ENCODE peak calls at places on chromosomes 12 and 14, in five cellular contexts. Y, U, H, T and O are unnamed samples.

GRCh38 chr12:67019070-67019469 is 250.1 kb upstream of the CAND1 start:
- DNase-seq in Y (no peak), U (no peak), H (no peak), T (no peak), O (no peak)

GRCh38 chr12:3745152-3745551 is 7.8 kb downstream of the CRACR2A start:
- DNase-seq in Y (no peak), U (no peak), H (no peak), T (no peak), O (no peak)

GRCh38 chr12:109836916-109837315 is 3.7 kb upstream of the TRPV4 start:
- DNase-seq in Y (no peak), U (peak), H (peak), T (peak), O (no peak)

GRCh38 chr12:34244608-34245007 is 222.3 kb downstream of the ALG10 start:
- DNase-seq in Y (no peak), U (no peak), H (no peak), T (no peak), O (no peak)

GRCh38 chr12:103457471-103457870 is 38.3 kb downstream of the C12orf42 start:
- DNase-seq in Y (no peak), U (no peak), H (no peak), T (no peak), O (no peak)

GRCh38 chr12:124654666-124655316 is 87.4 kb upstream of the NCOR2 start:
- DNase-seq in Y (no peak), U (peak), H (no peak), T (no peak), O (peak)

GRCh38 chr12:113196996-113197395 is 11.5 kb downstream of the RITA1 start:
- DNase-seq in Y (no peak), U (peak), H (peak), T (peak), O (peak)

GRCh38 chr12:7101694-7102131 is 7.3 kb downstream of the C1RL start:
- DNase-seq in Y (no peak), U (no peak), H (no peak), T (no peak), O (no peak)

GRCh38 chr14:68278568-68279436 is 459.2 kb downstream of the RAD51B start:
- DNase-seq in Y (no peak), U (peak), H (no peak), T (peak), O (no peak)

GRCh38 chr12:82694970-82695369 is 8.3 kb downstream of the TMTC2 start:
- DNase-seq in Y (no peak), U (peak), H (no peak), T (no peak), O (peak)

GRCh38 chr14:98210045-98210678 is 1061.8 kb downstream of the BCL11B start:
- DNase-seq in Y (no peak), U (no peak), H (no peak), T (no peak), O (no peak)

DNA sequence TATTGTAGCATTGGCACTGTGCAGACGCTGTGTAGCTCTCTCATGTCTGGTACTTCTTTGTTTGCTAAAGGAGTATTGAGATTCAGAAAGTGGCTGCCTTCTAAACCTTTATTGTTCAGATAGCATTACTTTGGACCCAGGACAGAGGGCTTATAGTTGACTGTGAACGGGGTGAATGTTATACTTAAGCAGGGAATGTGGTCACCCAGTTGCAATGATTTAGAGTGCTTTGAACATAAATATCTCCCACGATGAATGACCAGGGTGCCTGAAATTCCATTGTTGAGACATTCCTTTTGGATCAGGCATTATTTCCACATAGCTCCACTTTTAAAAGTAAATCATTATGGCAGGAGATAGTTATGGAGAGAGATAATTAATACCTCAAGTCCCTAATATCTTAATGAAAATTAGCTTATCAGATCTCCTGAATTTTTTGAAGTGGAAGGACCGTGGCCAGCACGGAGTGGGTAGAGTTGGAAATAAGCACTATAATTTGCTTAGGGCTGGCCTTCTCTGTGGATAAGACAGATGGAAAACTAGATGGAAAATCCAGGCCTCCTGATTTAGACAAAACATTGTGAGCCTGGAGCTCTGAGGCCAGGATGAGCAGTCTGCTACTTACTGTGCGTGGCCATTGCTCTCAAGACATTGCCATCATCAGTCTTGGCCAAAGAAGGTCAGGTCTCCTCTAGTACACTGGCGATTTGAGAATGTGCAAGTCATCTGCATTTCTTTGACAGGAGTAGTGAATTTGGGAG is 114.5 kb downstream of the ETV6 start:
- DNase-seq in Y (no peak), U (peak), H (no peak), T (no peak), O (no peak)
- H3K27ac ChIP-seq in Y (no peak), U (peak), H (peak), T (no peak), O (no peak)

GRCh38 chr12:92546259-92546825 is 156.4 kb upstream of the PLEKHG7 start:
- DNase-seq in Y (no peak), U (no peak), H (no peak), T (no peak), O (no peak)

GRCh38 chr12:92543872-92544271 is 158.9 kb upstream of the PLEKHG7 start:
- DNase-seq in Y (no peak), U (no peak), H (no peak), T (no peak), O (no peak)

GRCh38 chr12:92546826-92547348 is 155.9 kb upstream of the PLEKHG7 start:
- DNase-seq in Y (no peak), U (no peak), H (no peak), T (no peak), O (no peak)

GRCh38 chr12:92543359-92543758 is 159.4 kb upstream of the PLEKHG7 start:
- DNase-seq in Y (no peak), U (no peak), H (no peak), T (no peak), O (no peak)

GRCh38 chr12:92544321-92544720 is 158.5 kb upstream of the PLEKHG7 start:
- DNase-seq in Y (no peak), U (no peak), H (no peak), T (no peak), O (no peak)
- H3K27ac ChIP-seq in Y (no peak), U (no peak), H (peak), T (no peak), O (no peak)

DNA sequence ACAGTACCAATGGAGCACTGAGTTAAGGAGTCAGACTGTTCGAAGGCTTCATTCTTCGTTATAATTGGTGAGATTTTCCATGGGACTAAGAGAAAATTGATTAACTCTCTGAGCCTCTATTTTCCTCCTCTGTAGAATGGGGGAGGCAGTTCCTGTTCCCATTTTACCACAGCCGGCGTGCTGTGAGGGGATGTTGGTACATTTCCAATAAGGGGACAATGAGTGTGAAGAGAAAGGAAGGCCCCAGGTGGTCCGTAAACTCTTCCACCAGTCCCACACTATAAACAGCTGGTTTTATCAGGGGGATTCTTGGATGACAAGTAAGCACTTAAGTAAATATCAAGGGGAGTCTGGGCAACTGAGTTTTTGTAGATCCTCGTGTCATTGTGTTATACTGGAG is 109.9 kb downstream of the DAD1 start:
- DNase-seq in Y (no peak), U (no peak), H (no peak), T (no peak), O (no peak)
- H3K27ac ChIP-seq in Y (no peak), U (no peak), H (peak), T (no peak), O (no peak)

DNA sequence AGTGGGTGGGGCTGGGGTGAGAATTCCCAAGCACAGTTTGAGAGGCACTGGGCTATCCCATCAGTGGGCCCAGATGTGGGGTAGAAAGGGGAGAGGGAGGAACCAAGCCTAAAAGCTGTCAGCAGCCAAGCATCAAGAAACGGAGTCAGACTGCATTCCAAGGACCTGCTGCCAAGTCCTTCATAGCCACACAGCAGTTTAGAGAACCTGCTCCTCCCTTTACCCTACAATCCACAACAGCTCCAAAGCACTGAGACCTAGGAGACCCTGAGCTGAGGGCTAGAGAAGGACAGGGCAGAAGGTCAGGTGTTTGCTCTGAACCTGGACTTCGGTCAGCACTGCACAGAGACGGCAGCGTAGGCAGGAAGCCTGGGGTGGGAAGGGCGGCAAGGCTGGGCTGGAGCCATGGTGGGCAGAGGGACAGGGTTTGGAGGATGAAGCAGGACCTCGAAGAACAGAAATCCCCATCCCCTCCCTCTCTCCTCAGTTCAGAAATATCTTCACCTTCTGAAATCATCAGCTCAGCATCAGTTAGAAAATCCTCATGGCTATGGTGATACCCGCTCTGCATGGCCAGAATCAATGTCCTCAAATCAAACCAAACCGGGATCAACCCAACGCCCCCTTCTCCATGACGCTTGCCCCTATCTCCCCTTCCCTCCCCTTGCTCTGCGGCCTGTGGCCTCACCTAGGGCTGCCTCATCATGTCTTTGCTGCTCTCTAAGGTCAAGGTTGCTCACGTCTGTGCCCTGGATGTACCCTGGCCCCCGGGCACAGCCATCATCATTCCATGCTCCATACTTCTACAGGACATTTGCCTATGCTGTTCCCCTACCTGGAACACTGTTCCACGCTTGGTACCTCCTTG is 12.9 kb upstream of the SERPINA4 start:
- DNase-seq in Y (no peak), U (no peak), H (no peak), T (no peak), O (no peak)
- H3K27ac ChIP-seq in Y (no peak), U (no peak), H (no peak), T (no peak), O (no peak)

GRCh38 chr12:84995646-84996045 is 40.4 kb downstream of the TSPAN19 start:
- DNase-seq in Y (no peak), U (no peak), H (no peak), T (no peak), O (no peak)
- H3K27ac ChIP-seq in Y (no peak), U (no peak), H (no peak), T (no peak), O (no peak)

DNA sequence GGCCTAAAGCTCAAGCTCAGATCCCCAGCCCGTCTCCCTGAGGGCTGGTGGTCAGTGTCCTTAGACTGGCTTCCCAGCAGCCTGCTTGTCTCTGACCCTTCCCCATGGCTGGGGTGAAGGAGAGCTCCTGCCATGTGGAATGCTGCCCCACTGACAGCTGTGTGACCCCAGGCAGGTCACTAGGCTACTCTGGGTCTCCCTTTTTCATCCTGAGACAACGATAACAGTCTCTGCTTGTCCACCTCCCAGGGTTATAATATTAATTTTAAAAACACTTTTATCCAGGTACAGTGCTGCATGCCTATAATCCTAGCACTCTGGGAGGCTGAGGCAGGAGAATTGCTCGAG is 47.3 kb downstream of the SYNE3 start:
- DNase-seq in Y (no peak), U (no peak), H (no peak), T (no peak), O (no peak)
- H3K27ac ChIP-seq in Y (no peak), U (no peak), H (peak), T (no peak), O (no peak)

GRCh38 chr12:106006940-106007339 is 131.8 kb downstream of the NUAK1 start:
- DNase-seq in Y (no peak), U (no peak), H (no peak), T (no peak), O (no peak)
- H3K27ac ChIP-seq in Y (no peak), U (no peak), H (no peak), T (no peak), O (no peak)